ENCODE peak calls at places on chromosome 5, in nine cellular contexts. G is adrenal gland, E is IMR-90, Y is heart left ventricle, S is right lobe of liver, Q is esophagus muscularis mucosa, N is body of pancreas, L is tibial nerve, T is A549. P is an unnamed sample.

GRCh38 chr5:112757468-112758208 is 20.0 kb downstream of the APC start:
- DNase-seq in Y (no peak), Q (no peak), L (no peak), N (no peak), S (no peak), G (no peak), E (peak), T (peak), P (no peak)

GRCh38 chr5:29382735-29383280 is 1810.7 kb upstream of the CDH6 start:
- DNase-seq in T (no peak), L (no peak), G (no peak), S (no peak), E (no peak), N (no peak), Q (no peak), Y (no peak), P (no peak)

GRCh38 chr5:42583322-42583721 is 160.1 kb downstream of the GHR start:
- DNase-seq in L (peak), S (peak), G (peak), Q (no peak), T (peak), Y (peak), N (peak), E (peak), P (peak)

GRCh38 chr5:72248352-72249032 is 71.5 kb downstream of the MRPS27 start:
- DNase-seq in L (no peak), Q (no peak), E (peak), S (no peak), T (peak), Y (peak), N (peak), G (peak), P (no peak)

GRCh38 chr5:68449380-68449779 is 233.8 kb downstream of the PIK3R1 start:
- DNase-seq in Q (no peak), T (no peak), N (no peak), L (no peak), S (peak), Y (peak), G (peak), E (no peak), P (no peak)

GRCh38 chr5:64210866-64211265 is 45.2 kb downstream of the RNF180 start:
- DNase-seq in Y (no peak), T (no peak), G (peak), S (no peak), E (peak), L (no peak), N (no peak), Q (no peak), P (no peak)

GRCh38 chr5:150512368-150512747 is 4.4 kb downstream of the NDST1 start:
- DNase-seq in T (no peak), S (peak), E (no peak), G (no peak), Q (no peak), Y (no peak), L (no peak), N (peak), P (no peak)

GRCh38 chr5:178291161-178291561 is 58.6 kb upstream of the PHYKPL start:
- DNase-seq in Y (peak), G (no peak), N (no peak), L (no peak), Q (no peak), S (peak), T (no peak), E (no peak), P (no peak)

GRCh38 chr5:65776707-65777141 is 54.7 kb downstream of the NLN start:
- DNase-seq in S (no peak), Q (no peak), E (peak), T (no peak), Y (no peak), N (no peak), G (no peak), L (no peak), P (no peak)

GRCh38 chr5:74149395-74149794 is 491.1 kb downstream of the ENC1 start:
- DNase-seq in T (no peak), S (no peak), Y (no peak), L (no peak), G (peak), E (peak), N (peak), Q (no peak), P (no peak)

GRCh38 chr5:76660360-76660759 is 37.2 kb upstream of the F2RL2 start:
- DNase-seq in L (no peak), N (no peak), Q (no peak), G (no peak), T (no peak), S (no peak), Y (no peak), E (peak), P (no peak)

GRCh38 chr5:181221105-181221791 is 1.8 kb upstream of the TRIM41 start:
- DNase-seq in G (no peak), N (no peak), T (no peak), S (no peak), Y (no peak), E (no peak), Q (no peak), L (no peak), P (no peak)

GRCh38 chr5:9467199-9468069 is 78.4 kb downstream of the SEMA5A start:
- DNase-seq in T (no peak), G (no peak), Y (no peak), S (no peak), Q (peak), N (peak), E (no peak), L (no peak), P (no peak)

GRCh38 chr5:148312159-148312558 is at the start of gene SPINK7:
- DNase-seq in L (no peak), E (no peak), N (no peak), Q (no peak), Y (no peak), S (no peak), T (no peak), G (no peak), P (no peak)

GRCh38 chr5:139043127-139043905 is 154.9 kb downstream of the SIL1 start:
- DNase-seq in L (no peak), E (peak), G (no peak), S (no peak), Q (peak), T (no peak), N (no peak), Y (no peak), P (no peak)

GRCh38 chr5:136053336-136054121 is 24.7 kb downstream of the TGFBI start:
- DNase-seq in E (peak), G (peak), N (peak), Y (peak), S (peak), L (no peak), Q (no peak), T (peak), P (no peak)

GRCh38 chr5:124287813-124288212 is 458.6 kb downstream of the ZNF608 start:
- DNase-seq in T (no peak), E (peak), N (no peak), G (no peak), Q (no peak), Y (no peak), L (no peak), S (no peak), P (no peak)

GRCh38 chr5:167643616-167644015 is 647.8 kb upstream of the WWC1 start:
- DNase-seq in Y (no peak), L (no peak), E (no peak), G (no peak), N (no peak), T (no peak), Q (no peak), S (no peak), P (no peak)

GRCh38 chr5:135826994-135827671 is 7.3 kb upstream of the SLC25A48 start:
- DNase-seq in E (no peak), Q (no peak), N (no peak), G (no peak), S (no peak), T (no peak), L (no peak), Y (no peak), P (no peak)

GRCh38 chr5:177607115-177607451 is 7.2 kb downstream of the B4GALT7 start:
- DNase-seq in T (no peak), G (no peak), Q (no peak), S (no peak), L (no peak), E (no peak), Y (no peak), N (no peak), P (no peak)

GRCh38 chr5:132437604-132438275 is 52.8 kb downstream of the IRF1 start:
- DNase-seq in Y (peak), Q (peak), G (peak), N (peak), T (no peak), L (peak), S (peak), E (peak), P (peak)

GRCh38 chr5:16492398-16493175 is 27.0 kb upstream of the ZNF622 start:
- DNase-seq in N (peak), Q (no peak), Y (peak), S (no peak), T (peak), E (peak), L (no peak), G (no peak), P (no peak)

GRCh38 chr5:96146675-96147074 is 185.0 kb upstream of the ELL2 start:
- DNase-seq in L (no peak), E (peak), G (peak), T (no peak), Q (no peak), Y (no peak), S (no peak), N (no peak), P (peak)

GRCh38 chr5:167678457-167678856 is 613.0 kb upstream of the WWC1 start:
- DNase-seq in E (no peak), L (no peak), G (no peak), Q (no peak), T (no peak), Y (no peak), N (no peak), S (no peak), P (no peak)

GRCh38 chr5:136811551-136811950 is 446.2 kb upstream of the TRPC7 start:
- DNase-seq in G (peak), T (no peak), N (no peak), L (no peak), Y (no peak), E (peak), Q (no peak), S (no peak), P (no peak)

GRCh38 chr5:156121834-156122386 is 205.1 kb upstream of the SGCD start:
- DNase-seq in N (no peak), Y (no peak), G (no peak), T (no peak), Q (no peak), E (peak), L (no peak), S (no peak), P (no peak)

GRCh38 chr5:119340597-119341218 is 15.1 kb upstream of the TNFAIP8 start:
- DNase-seq in S (no peak), E (no peak), N (no peak), T (no peak), G (no peak), L (no peak), Y (no peak), Q (no peak), P (no peak)

GRCh38 chr5:126335871-126336270 is 87.3 kb upstream of the GRAMD2B start:
- DNase-seq in L (no peak), S (no peak), G (no peak), E (peak), Y (no peak), Q (no peak), N (no peak), T (no peak), P (no peak)

GRCh38 chr5:54651482-54652076 is 134.0 kb downstream of the SNX18 start:
- DNase-seq in S (peak), L (peak), Y (peak), G (peak), Q (no peak), N (peak), T (no peak), E (peak), P (no peak)

GRCh38 chr5:44952376-44952775 is 143.6 kb downstream of the MRPS30 start:
- DNase-seq in S (no peak), G (no peak), Q (no peak), L (no peak), N (no peak), E (peak), Y (no peak), T (peak), P (no peak)

GRCh38 chr5:9692576-9692975 is 62.4 kb upstream of the TAS2R1 start:
- DNase-seq in L (no peak), E (peak), S (no peak), G (no peak), Q (no peak), N (no peak), T (no peak), Y (no peak), P (no peak)

GRCh38 chr5:35741126-35741711 is 115.5 kb upstream of the IL7R start:
- DNase-seq in E (peak), G (no peak), N (no peak), S (peak), T (no peak), L (no peak), Q (no peak), Y (no peak), P (no peak)

DNA sequence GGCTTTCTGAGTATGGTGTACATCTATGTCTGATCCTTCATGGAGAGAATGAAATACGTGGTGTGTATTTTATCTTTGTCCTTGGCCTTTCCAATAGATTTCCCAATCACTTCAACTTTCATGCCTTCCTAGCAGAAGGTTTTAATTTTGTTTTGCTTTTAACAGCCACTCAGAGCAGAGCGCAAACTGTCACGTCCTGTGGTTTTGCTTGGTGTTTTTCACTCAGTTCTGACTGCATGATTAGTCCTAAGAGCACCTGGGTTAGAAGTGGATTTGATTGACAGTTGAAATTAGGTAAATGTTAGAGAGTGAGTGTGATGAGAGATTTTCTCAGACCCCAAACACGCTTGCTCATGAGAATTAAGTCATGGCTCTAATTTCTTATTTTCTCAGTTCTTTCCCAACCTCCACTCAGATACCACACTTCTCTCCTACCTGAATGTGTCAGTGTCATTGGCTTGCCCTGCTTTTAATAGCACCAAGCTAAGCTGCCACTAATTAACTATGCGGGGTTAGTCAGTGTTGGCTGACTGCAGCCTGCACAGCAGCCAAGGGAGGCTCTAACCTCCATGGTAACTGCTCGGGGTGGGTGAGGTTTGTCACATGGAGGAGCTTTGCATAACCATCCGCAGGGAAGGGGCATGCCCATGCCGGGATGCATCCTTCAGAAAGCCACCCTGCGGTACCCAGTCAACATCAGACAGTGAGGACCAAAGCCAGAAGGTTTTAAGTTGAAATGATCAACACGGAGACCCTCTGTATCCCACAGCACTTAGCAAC is 173.4 kb downstream of the NR3C1 start:
- DNase-seq in E (no peak), S (no peak), Y (no peak), Q (no peak), T (no peak), G (no peak), L (no peak), N (peak), P (no peak)
- TF ChIP-seq POLR2A in E (no peak), S (no peak), Y (no peak), Q (no peak), T (no peak), G (no peak), L (no peak), N (no peak), P (no peak)

GRCh38 chr5:149323235-149324205 is 21.8 kb upstream of the GRPEL2 start:
- DNase-seq in T (no peak), S (no peak), E (peak), G (no peak), Y (no peak), L (no peak), N (no peak), Q (no peak), P (no peak)

GRCh38 chr5:149317281-149318048 is 27.8 kb upstream of the GRPEL2 start:
- DNase-seq in G (no peak), T (peak), N (no peak), Y (no peak), L (no peak), Q (no peak), S (no peak), E (peak), P (peak)

GRCh38 chr5:149322518-149322917 is 22.8 kb upstream of the GRPEL2 start:
- DNase-seq in L (no peak), S (no peak), N (no peak), G (no peak), T (no peak), E (no peak), Y (no peak), Q (no peak), P (no peak)

GRCh38 chr5:149319174-149319573 is 26.1 kb upstream of the GRPEL2 start:
- DNase-seq in T (no peak), Q (no peak), E (no peak), G (no peak), S (no peak), L (no peak), N (no peak), Y (no peak), P (no peak)

GRCh38 chr5:149320791-149321330 is 24.4 kb upstream of the GRPEL2 start:
- DNase-seq in S (peak), N (peak), G (peak), E (peak), L (peak), T (peak), Q (no peak), Y (peak), P (no peak)
- TF ChIP-seq POLR2A in S (no peak), N (peak), G (no peak), E (no peak), L (no peak), T (no peak), Q (no peak), Y (no peak), P (no peak)

GRCh38 chr5:151682240-151682639 is 4.5 kb downstream of the SPARC start:
- DNase-seq in G (no peak), N (no peak), Q (no peak), L (no peak), T (no peak), E (no peak), Y (no peak), S (no peak), P (no peak)
- TF ChIP-seq POLR2A in G (no peak), N (no peak), Q (no peak), L (no peak), T (no peak), E (no peak), Y (no peak), S (no peak), P (no peak)

GRCh38 chr5:10735569-10736255 is 25.3 kb downstream of the DAP start:
- DNase-seq in Q (no peak), L (no peak), T (no peak), G (no peak), S (no peak), N (peak), E (no peak), Y (peak), P (no peak)
- TF ChIP-seq POLR2A in Q (no peak), L (no peak), T (no peak), G (no peak), S (no peak), N (no peak), E (no peak), Y (no peak), P (no peak)

GRCh38 chr5:40828021-40828631 is 6.9 kb downstream of the RPL37 start:
- DNase-seq in E (no peak), N (no peak), G (no peak), L (no peak), Y (no peak), Q (no peak), T (no peak), S (no peak), P (no peak)

GRCh38 chr5:40826778-40827478 is 8.1 kb downstream of the RPL37 start:
- DNase-seq in Q (peak), S (no peak), Y (no peak), T (no peak), G (no peak), N (no peak), E (no peak), L (no peak), P (no peak)

GRCh38 chr5:40828690-40829661 is 6.0 kb downstream of the RPL37 start:
- DNase-seq in L (no peak), T (no peak), Y (no peak), G (no peak), Q (peak), N (no peak), E (no peak), S (no peak), P (no peak)

GRCh38 chr5:40829748-40830305 is 5.2 kb downstream of the RPL37 start:
- DNase-seq in E (no peak), N (no peak), L (no peak), T (no peak), G (no peak), Y (no peak), Q (peak), S (no peak), P (no peak)

GRCh38 chr5:40827479-40827977 is 7.5 kb downstream of the RPL37 start:
- DNase-seq in Y (no peak), Q (no peak), L (no peak), G (no peak), S (no peak), T (no peak), N (no peak), E (no peak), P (no peak)
- TF ChIP-seq POLR2A in Y (no peak), Q (no peak), L (no peak), G (no peak), S (no peak), T (no peak), N (no peak), E (no peak), P (peak)

GRCh38 chr5:134003957-134004625 is 684 bp downstream of the VDAC1 start:
- DNase-seq in G (peak), E (peak), N (peak), L (no peak), Y (peak), S (peak), Q (no peak), T (no peak), P (peak)

GRCh38 chr5:134005415-134006118 is 792 bp upstream of the VDAC1 start:
- DNase-seq in S (peak), G (peak), L (no peak), T (peak), Y (peak), Q (no peak), E (no peak), N (no peak), P (peak)

GRCh38 chr5:134006119-134006514 is 1.3 kb upstream of the VDAC1 start:
- DNase-seq in S (no peak), Y (no peak), Q (no peak), T (no peak), E (no peak), N (no peak), G (no peak), L (no peak), P (no peak)

GRCh38 chr5:134003064-134003956 is 1.5 kb downstream of the VDAC1 start:
- DNase-seq in N (no peak), G (no peak), Y (no peak), E (no peak), S (no peak), T (no peak), L (no peak), Q (no peak), P (no peak)

GRCh38 chr5:134004626-134005414 is at the start of gene VDAC1:
- DNase-seq in N (peak), L (peak), E (peak), G (peak), T (peak), Y (peak), S (peak), Q (peak), P (peak)
- TF ChIP-seq POLR2A in N (peak), L (peak), E (peak), G (peak), T (peak), Y (no peak), S (peak), Q (peak), P (peak)

GRCh38 chr5:80656425-80656824 is 1.6 kb upstream of the DHFR start:
- DNase-seq in T (no peak), G (no peak), E (peak), N (no peak), S (no peak), Y (no peak), Q (no peak), L (no peak), P (no peak)

GRCh38 chr5:80653497-80653896 is 955 bp upstream of the MSH3 start:
- DNase-seq in G (no peak), E (no peak), T (no peak), Q (no peak), Y (no peak), N (no peak), L (no peak), S (no peak), P (no peak)

GRCh38 chr5:80654054-80654390 is 430 bp upstream of the MSH3 start:
- DNase-seq in Y (no peak), G (no peak), E (no peak), T (peak), L (no peak), Q (no peak), S (peak), N (no peak), P (peak)

GRCh38 chr5:80655231-80655784 is 525 bp upstream of the DHFR start:
- DNase-seq in G (no peak), S (no peak), Y (no peak), N (no peak), L (no peak), T (no peak), E (peak), Q (no peak), P (no peak)

GRCh38 chr5:80654391-80655230 is at the start of the genes DHFR and MSH3:
- DNase-seq in E (peak), T (peak), L (peak), N (peak), G (peak), Y (peak), Q (peak), S (peak), P (peak)
- TF ChIP-seq POLR2A in E (peak), T (peak), L (peak), N (peak), G (peak), Y (no peak), Q (no peak), S (peak), P (peak)

DNA sequence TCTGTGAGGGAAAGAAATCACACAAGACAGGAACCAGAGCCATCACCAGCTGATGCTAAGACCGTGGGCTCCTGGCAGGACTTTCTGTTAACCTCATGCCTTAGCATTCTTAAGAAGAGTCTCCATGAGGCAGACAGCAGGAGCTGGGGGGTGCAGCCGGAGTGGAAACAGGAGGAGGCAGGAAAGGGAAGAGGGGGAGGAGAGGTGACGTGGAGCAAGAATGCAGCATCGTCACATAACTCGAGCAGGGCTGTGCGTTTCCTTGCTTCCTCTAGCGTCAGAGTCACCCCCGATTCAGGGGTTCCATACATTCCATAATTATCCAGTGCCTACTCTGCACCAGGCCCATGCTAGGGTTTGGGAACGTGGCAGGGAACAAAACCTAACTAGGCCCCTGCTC is 53.7 kb downstream of the ERGIC1 start:
- DNase-seq in S (no peak), Y (peak), N (no peak), E (peak), Q (no peak), L (no peak), T (no peak), G (no peak), P (no peak)
- TF ChIP-seq POLR2A in S (no peak), Y (no peak), N (no peak), E (peak), Q (no peak), L (no peak), T (no peak), G (no peak), P (no peak)

P was measured in GM12892.